ENCODE peak calls at places on chromosomes 6 and 20, in eight cellular contexts. One of them, this sample, is unnamed. For H3K9me3 and H3K4me1, the result is how much of the 10 kb centered on the place peaks cover.

GRCh38 chr20:25063981-25064380 is 6.0 kb upstream of the ACSS1 start:
- DNase-seq in colonic mucosa: no peak
- DNase-seq in heart left ventricle: no peak
- DNase-seq in cardiac muscle cell: no peak
- DNase-seq in upper lobe of left lung: no peak
- DNase-seq in neural progenitor cell: no peak
- DNase-seq in psoas muscle: no peak
- DNase-seq in hepatocyte: no peak
- DNase-seq in this sample: no peak

GRCh38 chr20:48329676-48330644 is 497.8 kb downstream of the PREX1 start:
- DNase-seq in hepatocyte: no peak
- DNase-seq in neural progenitor cell: peak
- DNase-seq in cardiac muscle cell: peak
- DNase-seq in heart left ventricle: no peak
- DNase-seq in colonic mucosa: no peak
- DNase-seq in psoas muscle: no peak
- DNase-seq in upper lobe of left lung: no peak
- DNase-seq in this sample: peak

GRCh38 chr6:150905769-150906168 is 40.3 kb downstream of the MTHFD1L start:
- DNase-seq in colonic mucosa: no peak
- DNase-seq in cardiac muscle cell: no peak
- DNase-seq in psoas muscle: no peak
- DNase-seq in hepatocyte: no peak
- DNase-seq in heart left ventricle: no peak
- DNase-seq in neural progenitor cell: peak
- DNase-seq in upper lobe of left lung: no peak
- DNase-seq in this sample: no peak

GRCh38 chr6:157853018-157853805 is 30.2 kb downstream of the SNX9 start:
- DNase-seq in hepatocyte: no peak
- DNase-seq in cardiac muscle cell: no peak
- DNase-seq in colonic mucosa: no peak
- DNase-seq in psoas muscle: no peak
- DNase-seq in neural progenitor cell: no peak
- DNase-seq in heart left ventricle: no peak
- DNase-seq in upper lobe of left lung: no peak
- DNase-seq in this sample: no peak

GRCh38 chr20:61821698-61822097 is 244.0 kb downstream of the TAF4 start:
- DNase-seq in hepatocyte: no peak
- DNase-seq in upper lobe of left lung: no peak
- DNase-seq in neural progenitor cell: no peak
- DNase-seq in heart left ventricle: no peak
- DNase-seq in cardiac muscle cell: no peak
- DNase-seq in psoas muscle: no peak
- DNase-seq in colonic mucosa: no peak
- DNase-seq in this sample: no peak

GRCh38 chr6:30364591-30364990 is 19.6 kb downstream of the RPP21 start:
- DNase-seq in neural progenitor cell: peak
- DNase-seq in hepatocyte: no peak
- DNase-seq in psoas muscle: no peak
- DNase-seq in colonic mucosa: no peak
- DNase-seq in heart left ventricle: no peak
- DNase-seq in cardiac muscle cell: no peak
- DNase-seq in upper lobe of left lung: no peak
- DNase-seq in this sample: no peak

GRCh38 chr6:21201673-21202430 is 391.7 kb upstream of the SOX4 start:
- DNase-seq in heart left ventricle: no peak
- DNase-seq in colonic mucosa: peak
- DNase-seq in cardiac muscle cell: no peak
- DNase-seq in upper lobe of left lung: no peak
- DNase-seq in hepatocyte: no peak
- DNase-seq in neural progenitor cell: no peak
- DNase-seq in psoas muscle: no peak
- DNase-seq in this sample: peak

GRCh38 chr6:41602864-41603608 is 35.2 kb upstream of the MDFI start:
- DNase-seq in hepatocyte: peak
- DNase-seq in heart left ventricle: peak
- DNase-seq in colonic mucosa: peak
- DNase-seq in upper lobe of left lung: peak
- DNase-seq in cardiac muscle cell: peak
- DNase-seq in neural progenitor cell: peak
- DNase-seq in psoas muscle: peak
- DNase-seq in this sample: peak

GRCh38 chr20:15673206-15673605 is 900.0 kb downstream of the KIF16B start:
- DNase-seq in neural progenitor cell: no peak
- DNase-seq in psoas muscle: no peak
- DNase-seq in colonic mucosa: no peak
- DNase-seq in heart left ventricle: no peak
- DNase-seq in upper lobe of left lung: no peak
- DNase-seq in hepatocyte: no peak
- DNase-seq in cardiac muscle cell: peak
- DNase-seq in this sample: no peak

GRCh38 chr20:15674253-15675145 is 898.7 kb downstream of the KIF16B start:
- DNase-seq in heart left ventricle: no peak
- DNase-seq in hepatocyte: no peak
- DNase-seq in cardiac muscle cell: no peak
- DNase-seq in neural progenitor cell: no peak
- DNase-seq in psoas muscle: no peak
- DNase-seq in upper lobe of left lung: no peak
- DNase-seq in colonic mucosa: no peak
- DNase-seq in this sample: peak

GRCh38 chr20:15675151-15675550 is 898.1 kb downstream of the KIF16B start:
- DNase-seq in upper lobe of left lung: no peak
- DNase-seq in colonic mucosa: no peak
- DNase-seq in heart left ventricle: no peak
- DNase-seq in hepatocyte: no peak
- DNase-seq in psoas muscle: no peak
- DNase-seq in cardiac muscle cell: no peak
- DNase-seq in neural progenitor cell: no peak
- DNase-seq in this sample: no peak

GRCh38 chr20:15676815-15677214 is 896.4 kb downstream of the KIF16B start:
- DNase-seq in psoas muscle: no peak
- DNase-seq in neural progenitor cell: no peak
- DNase-seq in hepatocyte: no peak
- DNase-seq in upper lobe of left lung: no peak
- DNase-seq in cardiac muscle cell: no peak
- DNase-seq in heart left ventricle: no peak
- DNase-seq in colonic mucosa: no peak
- DNase-seq in this sample: no peak

GRCh38 chr20:15675813-15676484 is 897.3 kb downstream of the KIF16B start:
- DNase-seq in cardiac muscle cell: no peak
- DNase-seq in neural progenitor cell: no peak
- DNase-seq in upper lobe of left lung: no peak
- DNase-seq in heart left ventricle: no peak
- DNase-seq in colonic mucosa: no peak
- DNase-seq in psoas muscle: no peak
- DNase-seq in hepatocyte: no peak
- DNase-seq in this sample: no peak
- H3K9me3 ChIP-seq in cardiac muscle cell: under half
- H3K9me3 ChIP-seq in neural progenitor cell: under half
- H3K9me3 ChIP-seq in upper lobe of left lung: under half
- H3K9me3 ChIP-seq in heart left ventricle: under half
- H3K9me3 ChIP-seq in colonic mucosa: under half
- H3K9me3 ChIP-seq in psoas muscle: under half
- H3K9me3 ChIP-seq in hepatocyte: under half
- H3K9me3 ChIP-seq in this sample: under half

GRCh38 chr20:37343212-37343993 is 2.5 kb upstream of the SRC start:
- DNase-seq in upper lobe of left lung: peak
- DNase-seq in hepatocyte: no peak
- DNase-seq in cardiac muscle cell: no peak
- DNase-seq in psoas muscle: no peak
- DNase-seq in colonic mucosa: peak
- DNase-seq in neural progenitor cell: no peak
- DNase-seq in heart left ventricle: no peak
- DNase-seq in this sample: no peak

GRCh38 chr20:37340998-37341397 is 4.9 kb upstream of the SRC start:
- DNase-seq in neural progenitor cell: no peak
- DNase-seq in heart left ventricle: no peak
- DNase-seq in colonic mucosa: no peak
- DNase-seq in hepatocyte: no peak
- DNase-seq in upper lobe of left lung: no peak
- DNase-seq in cardiac muscle cell: no peak
- DNase-seq in psoas muscle: no peak
- DNase-seq in this sample: no peak

GRCh38 chr20:37343994-37344355 is 2.0 kb upstream of the SRC start:
- DNase-seq in heart left ventricle: no peak
- DNase-seq in cardiac muscle cell: no peak
- DNase-seq in neural progenitor cell: no peak
- DNase-seq in hepatocyte: no peak
- DNase-seq in upper lobe of left lung: no peak
- DNase-seq in psoas muscle: no peak
- DNase-seq in colonic mucosa: no peak
- DNase-seq in this sample: no peak

GRCh38 chr20:37341632-37342031 is 4.3 kb upstream of the SRC start:
- DNase-seq in hepatocyte: no peak
- DNase-seq in heart left ventricle: no peak
- DNase-seq in colonic mucosa: no peak
- DNase-seq in neural progenitor cell: no peak
- DNase-seq in psoas muscle: no peak
- DNase-seq in upper lobe of left lung: no peak
- DNase-seq in cardiac muscle cell: no peak
- DNase-seq in this sample: no peak

DNA sequence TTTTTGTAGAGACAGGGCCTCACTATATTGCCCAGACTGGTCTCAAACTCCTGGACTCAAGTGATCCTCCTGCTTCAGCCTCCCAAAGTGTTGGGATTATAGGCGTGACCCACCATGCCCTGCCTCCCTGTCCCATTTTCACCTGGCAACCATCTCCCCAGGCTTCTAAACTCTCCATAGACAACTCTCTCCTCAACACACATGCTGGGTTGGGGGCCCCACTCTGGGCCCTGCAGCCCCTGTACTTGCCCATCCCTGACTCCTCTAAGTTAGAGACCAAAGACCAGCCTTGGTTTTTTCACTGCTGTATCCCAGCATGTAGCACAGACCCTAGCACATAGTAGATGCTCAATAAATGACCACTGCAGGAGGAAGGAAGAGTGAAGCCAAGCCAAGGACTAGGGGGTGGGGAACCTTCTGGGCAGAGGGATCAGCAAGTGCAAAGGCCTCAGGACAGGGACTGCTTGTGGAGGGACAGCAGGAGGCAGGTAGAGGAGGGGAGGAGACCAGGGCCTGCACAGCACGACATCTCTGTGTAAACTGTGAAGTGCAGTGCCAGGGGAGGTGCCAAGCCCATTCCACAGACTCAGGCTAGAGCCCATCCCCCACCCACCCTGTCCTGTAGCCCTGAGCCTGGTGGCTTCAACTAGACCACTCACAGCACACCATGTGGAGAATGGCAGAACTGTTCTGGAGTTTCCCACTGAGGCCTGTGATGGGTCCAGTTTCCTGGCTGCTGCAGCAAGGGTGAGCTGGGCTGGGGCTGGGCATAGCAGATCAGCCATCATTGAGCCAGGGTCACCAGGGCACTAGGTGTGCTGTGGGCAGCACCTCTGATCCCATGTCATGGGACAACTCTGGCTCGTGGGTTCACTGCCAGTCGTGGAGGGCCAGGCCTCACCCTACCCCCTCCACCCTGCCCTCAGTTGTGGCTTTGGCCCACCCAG is 3.4 kb upstream of the SRC start:
- DNase-seq in psoas muscle: no peak
- DNase-seq in heart left ventricle: no peak
- DNase-seq in upper lobe of left lung: no peak
- DNase-seq in colonic mucosa: no peak
- DNase-seq in cardiac muscle cell: peak
- DNase-seq in hepatocyte: no peak
- DNase-seq in neural progenitor cell: peak
- DNase-seq in this sample: peak
- H3K4me1 ChIP-seq in psoas muscle: under half
- H3K4me1 ChIP-seq in heart left ventricle: under half
- H3K4me1 ChIP-seq in upper lobe of left lung: under half
- H3K4me1 ChIP-seq in colonic mucosa: under half
- H3K4me1 ChIP-seq in cardiac muscle cell: under half
- H3K4me1 ChIP-seq in hepatocyte: under half
- H3K4me1 ChIP-seq in neural progenitor cell: under half
- H3K4me1 ChIP-seq in this sample: under half

GRCh38 chr6:67541591-67541990 is 1093.5 kb upstream of the ADGRB3 start:
- DNase-seq in heart left ventricle: no peak
- DNase-seq in cardiac muscle cell: no peak
- DNase-seq in hepatocyte: no peak
- DNase-seq in neural progenitor cell: no peak
- DNase-seq in colonic mucosa: no peak
- DNase-seq in upper lobe of left lung: no peak
- DNase-seq in psoas muscle: no peak
- DNase-seq in this sample: no peak

GRCh38 chr6:67544851-67545452 is 1090.1 kb upstream of the ADGRB3 start:
- DNase-seq in psoas muscle: no peak
- DNase-seq in colonic mucosa: no peak
- DNase-seq in upper lobe of left lung: no peak
- DNase-seq in heart left ventricle: no peak
- DNase-seq in hepatocyte: no peak
- DNase-seq in cardiac muscle cell: no peak
- DNase-seq in neural progenitor cell: no peak
- DNase-seq in this sample: no peak
- H3K9me3 ChIP-seq in psoas muscle: under half
- H3K9me3 ChIP-seq in colonic mucosa: under half
- H3K9me3 ChIP-seq in upper lobe of left lung: under half
- H3K9me3 ChIP-seq in heart left ventricle: under half
- H3K9me3 ChIP-seq in hepatocyte: under half
- H3K9me3 ChIP-seq in cardiac muscle cell: under half
- H3K9me3 ChIP-seq in neural progenitor cell: under half
- H3K9me3 ChIP-seq in this sample: under half

GRCh38 chr20:35737865-35738333 is 4.2 kb downstream of the RBM39 start:
- DNase-seq in psoas muscle: no peak
- DNase-seq in neural progenitor cell: no peak
- DNase-seq in hepatocyte: no peak
- DNase-seq in heart left ventricle: no peak
- DNase-seq in colonic mucosa: no peak
- DNase-seq in cardiac muscle cell: no peak
- DNase-seq in upper lobe of left lung: no peak
- DNase-seq in this sample: no peak

GRCh38 chr20:35739294-35740163 is 2.5 kb downstream of the RBM39 start:
- DNase-seq in cardiac muscle cell: peak
- DNase-seq in colonic mucosa: no peak
- DNase-seq in heart left ventricle: no peak
- DNase-seq in neural progenitor cell: peak
- DNase-seq in upper lobe of left lung: no peak
- DNase-seq in hepatocyte: peak
- DNase-seq in psoas muscle: no peak
- DNase-seq in this sample: peak

GRCh38 chr20:35735828-35736470 is 6.1 kb downstream of the RBM39 start:
- DNase-seq in psoas muscle: no peak
- DNase-seq in heart left ventricle: no peak
- DNase-seq in neural progenitor cell: no peak
- DNase-seq in hepatocyte: no peak
- DNase-seq in upper lobe of left lung: no peak
- DNase-seq in colonic mucosa: no peak
- DNase-seq in cardiac muscle cell: no peak
- DNase-seq in this sample: no peak

GRCh38 chr20:35741892-35742740 is at the start of gene RBM39:
- DNase-seq in colonic mucosa: peak
- DNase-seq in cardiac muscle cell: peak
- DNase-seq in neural progenitor cell: peak
- DNase-seq in upper lobe of left lung: peak
- DNase-seq in psoas muscle: peak
- DNase-seq in heart left ventricle: peak
- DNase-seq in hepatocyte: peak
- DNase-seq in this sample: peak

DNA sequence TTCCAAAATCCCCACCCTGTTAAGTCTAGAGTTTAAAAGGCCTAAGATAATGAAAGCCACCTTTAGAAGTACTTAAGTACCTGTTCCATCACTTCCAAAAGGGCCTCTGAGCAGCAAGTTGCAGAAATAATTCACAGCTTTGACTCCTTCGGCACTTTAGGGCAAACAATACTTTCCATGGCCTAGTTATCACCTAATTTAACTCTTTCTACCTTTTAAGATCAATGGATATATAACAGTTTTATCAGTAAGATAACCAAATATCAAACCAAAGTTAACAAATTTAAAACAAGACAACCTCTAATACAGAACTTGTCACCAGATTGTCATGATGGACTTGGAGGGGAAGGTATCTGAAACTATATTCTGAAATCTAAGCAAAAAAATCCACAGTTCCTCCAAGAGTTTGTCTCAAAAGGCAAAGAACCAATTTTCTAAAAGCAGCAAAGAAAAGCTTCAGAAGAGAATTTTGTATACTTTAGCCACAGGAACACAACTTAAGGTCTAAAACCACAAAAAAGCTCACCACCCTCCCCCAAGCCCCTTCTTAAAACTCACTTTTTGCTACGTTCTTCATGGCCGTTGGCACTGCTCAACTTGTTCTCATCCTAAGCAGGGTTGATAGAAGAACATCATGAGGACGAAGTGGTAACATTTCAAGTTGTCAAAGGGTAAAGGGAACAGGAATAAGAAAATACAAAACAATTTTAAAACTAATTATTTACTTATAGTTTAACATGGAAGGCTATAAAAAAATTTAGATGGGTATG is 3.5 kb downstream of the RBM39 start:
- DNase-seq in cardiac muscle cell: no peak
- DNase-seq in heart left ventricle: no peak
- DNase-seq in colonic mucosa: no peak
- DNase-seq in hepatocyte: no peak
- DNase-seq in upper lobe of left lung: no peak
- DNase-seq in psoas muscle: no peak
- DNase-seq in neural progenitor cell: no peak
- DNase-seq in this sample: no peak
- H3K4me1 ChIP-seq in cardiac muscle cell: under half
- H3K4me1 ChIP-seq in heart left ventricle: under half
- H3K4me1 ChIP-seq in colonic mucosa: under half
- H3K4me1 ChIP-seq in hepatocyte: under half
- H3K4me1 ChIP-seq in upper lobe of left lung: half or more
- H3K4me1 ChIP-seq in psoas muscle: half or more
- H3K4me1 ChIP-seq in neural progenitor cell: under half
- H3K4me1 ChIP-seq in this sample: under half